ENCODE peak calls at places on chromosomes 3 and 15, in eight cellular contexts. Q is posterior vena cava, F is epithelial cell of esophagus, B is AG04450, M is Right ventricle myocardium superior, A is 8988T, C is progenitor cell of endocrine pancreas, U is T-helper 1 cell. D is an unnamed sample.

GRCh38 chr15:43106486-43106829 is 620 bp upstream of the UBR1 start:
- DNase-seq in Q (no peak), F (no peak), B (no peak), M (no peak), A (no peak), C (no peak), U (no peak), D (no peak)

GRCh38 chr3:125351814-125352456 is 23.2 kb downstream of the ZNF148 start:
- DNase-seq in Q (no peak), F (no peak), B (no peak), M (no peak), A (no peak), C (no peak), U (peak; percentile 27), D (no peak)

GRCh38 chr3:14780927-14781507 is 37.7 kb upstream of the FGD5 start:
- DNase-seq in Q (peak; percentile 78), F (peak; percentile 67), B (peak; percentile 3), M (peak; percentile 68), A (peak; percentile 74), C (peak; percentile 37), U (peak; percentile 21), D (peak; percentile 35)

GRCh38 chr15:48190932-48191573 is 412 bp upstream of the CTXN2 start:
- DNase-seq in Q (peak; percentile 88), F (peak; percentile 80), B (peak; percentile 24), M (peak; percentile 64), A (no peak), C (peak; percentile 87), U (peak; percentile 17), D (peak; percentile 77)

GRCh38 chr3:128426128-128426921 is 40.4 kb downstream of the DNAJB8 start:
- DNase-seq in Q (peak; percentile 86), F (peak; percentile 27), B (no peak), M (peak; percentile 65), A (peak; percentile 98), C (peak; percentile 70), U (peak; percentile 17), D (no peak)

GRCh38 chr3:141863497-141863896 is 12.9 kb upstream of the ATP1B3 start:
- DNase-seq in Q (no peak), F (peak; percentile 35), B (no peak), M (no peak), A (no peak), C (no peak), U (no peak), D (no peak)

GRCh38 chr3:138326866-138327595 is 2.6 kb downstream of the NME9 start:
- DNase-seq in Q (no peak), F (peak; percentile 57), B (no peak), M (no peak), A (no peak), C (no peak), U (no peak), D (no peak)

GRCh38 chr3:55570361-55570760 is 83.3 kb upstream of the WNT5A start:
- DNase-seq in Q (no peak), F (no peak), B (no peak), M (no peak), A (no peak), C (no peak), U (no peak), D (no peak)

GRCh38 chr15:84962975-84963374 is 18.7 kb upstream of the PDE8A start:
- DNase-seq in Q (no peak), F (peak; percentile 66), B (no peak), M (no peak), A (no peak), C (no peak), U (no peak), D (no peak)

GRCh38 chr3:37990527-37990926 is at the start of gene VILL:
- DNase-seq in Q (no peak), F (peak; percentile 86), B (no peak), M (no peak), A (no peak), C (no peak), U (no peak), D (peak; percentile 68)

GRCh38 chr3:98709433-98709832 is 53.7 kb upstream of the ST3GAL6 start:
- DNase-seq in Q (no peak), F (no peak), B (no peak), M (no peak), A (no peak), C (no peak), U (no peak), D (no peak)

GRCh38 chr15:72338617-72339321 is 18.8 kb upstream of the CELF6 start:
- DNase-seq in Q (no peak), F (no peak), B (peak; percentile 82), M (no peak), A (no peak), C (no peak), U (no peak), D (no peak)

GRCh38 chr3:106518516-106518915 is 649.7 kb upstream of the CBLB start:
- DNase-seq in Q (no peak), F (peak; percentile 57), B (no peak), M (no peak), A (no peak), C (no peak), U (no peak), D (no peak)

GRCh38 chr15:26771168-26771916 is 1.5 kb downstream of the GABRB3 start:
- DNase-seq in Q (no peak), F (peak; percentile 11), B (no peak), M (peak; percentile 50), A (no peak), C (peak; percentile 79), U (no peak), D (no peak)

GRCh38 chr15:68817304-68818087 is 3.2 kb downstream of the ANP32A start:
- DNase-seq in Q (peak; percentile 86), F (peak; percentile 66), B (no peak), M (peak; percentile 79), A (peak; percentile 37), C (peak; percentile 36), U (peak; percentile 83), D (no peak)

GRCh38 chr15:33093234-33093633 is 101.3 kb downstream of the FMN1 start:
- DNase-seq in Q (no peak), F (no peak), B (no peak), M (no peak), A (no peak), C (no peak), U (no peak), D (no peak)

GRCh38 chr3:115766587-115767492 is 143.5 kb downstream of the GAP43 start:
- DNase-seq in Q (no peak), F (peak; percentile 40), B (no peak), M (no peak), A (no peak), C (no peak), U (no peak), D (no peak)

GRCh38 chr15:64521726-64522164 is 61.4 kb downstream of the ZNF609 start:
- DNase-seq in Q (no peak), F (peak; percentile 95), B (no peak), M (peak; percentile 70), A (no peak), C (no peak), U (no peak), D (peak; percentile 89)

GRCh38 chr3:49165771-49166751 is at the start of gene CCDC71:
- DNase-seq in Q (peak; percentile 95), F (peak; percentile 64), B (peak; percentile 7), M (peak; percentile 90), A (peak; percentile 98), C (peak; percentile 36), U (peak; percentile 84), D (no peak)

GRCh38 chr3:23172059-23172458 is 31.1 kb upstream of the UBE2E2 start:
- DNase-seq in Q (no peak), F (peak; percentile 42), B (no peak), M (no peak), A (no peak), C (no peak), U (no peak), D (no peak)

GRCh38 chr15:60660290-60661051 is 181.5 kb upstream of the ICE2 start:
- DNase-seq in Q (no peak), F (peak; percentile 60), B (no peak), M (no peak), A (no peak), C (no peak), U (peak; percentile 68), D (no peak)

GRCh38 chr15:38517312-38517711 is 47.3 kb downstream of the RASGRP1 start:
- DNase-seq in Q (no peak), F (no peak), B (no peak), M (no peak), A (no peak), C (no peak), U (no peak), D (no peak)

GRCh38 chr3:127095774-127096173 is 97.2 kb upstream of the PRR23E start:
- DNase-seq in Q (peak; percentile 63), F (no peak), B (no peak), M (no peak), A (no peak), C (no peak), U (no peak), D (peak; percentile 16)

GRCh38 chr3:117407317-117407716 is 697.7 kb downstream of the TUSC7 start:
- DNase-seq in Q (no peak), F (peak; percentile 46), B (no peak), M (no peak), A (no peak), C (no peak), U (no peak), D (no peak)

GRCh38 chr3:12046406-12046805 is 42.2 kb downstream of the SYN2 start:
- DNase-seq in Q (no peak), F (peak; percentile 6), B (no peak), M (no peak), A (no peak), C (no peak), U (no peak), D (no peak)

GRCh38 chr3:12198301-12198700 is 39.6 kb upstream of the TIMP4 start:
- DNase-seq in Q (no peak), F (peak; percentile 65), B (no peak), M (no peak), A (no peak), C (no peak), U (no peak), D (no peak)

GRCh38 chr3:46848271-46849097 is 14.8 kb downstream of the MYL3 start:
- DNase-seq in Q (peak; percentile 78), F (peak; percentile 19), B (no peak), M (peak; percentile 71), A (peak; percentile 81), C (no peak), U (peak; percentile 16), D (no peak)

GRCh38 chr3:45462522-45463262 is 74.3 kb downstream of the LARS2 start:
- DNase-seq in Q (no peak), F (no peak), B (no peak), M (no peak), A (no peak), C (no peak), U (peak; percentile 11), D (no peak)

GRCh38 chr3:67616046-67616445 is 38.4 kb downstream of the SUCLG2 start:
- DNase-seq in Q (no peak), F (no peak), B (no peak), M (no peak), A (no peak), C (no peak), U (no peak), D (no peak)

GRCh38 chr3:37969601-37970100 is 20.9 kb upstream of the VILL start:
- DNase-seq in Q (no peak), F (no peak), B (no peak), M (no peak), A (no peak), C (no peak), U (no peak), D (no peak)

GRCh38 chr15:42584031-42584765 is 8.8 kb downstream of the STARD9 start:
- DNase-seq in Q (no peak), F (no peak), B (no peak), M (no peak), A (no peak), C (no peak), U (no peak), D (no peak)

GRCh38 chr15:64991536-64992135 is 1.9 kb upstream of the SPG21 start:
- DNase-seq in Q (no peak), F (no peak), B (peak; percentile 75), M (no peak), A (no peak), C (no peak), U (no peak), D (no peak)